ENCODE peak calls at places on chromosomes 3 and 15, in seven cellular contexts. N, Z, F, W, Y, D and X are unnamed samples.

GRCh38 chr15:87207945-87208580 is 1048.5 kb downstream of the NTRK3 start:
- DNase-seq in F (no peak), Z (no peak), W (peak), N (peak), Y (no peak), D (no peak), X (no peak)

GRCh38 chr3:72065872-72066641 is 281.1 kb upstream of the PROK2 start:
- DNase-seq in F (no peak), Z (no peak), Y (no peak), W (no peak), N (no peak), D (no peak), X (no peak)

GRCh38 chr3:150495149-150495548 is 51.1 kb downstream of the SERP1 start:
- DNase-seq in Z (no peak), W (no peak), D (no peak), Y (no peak), N (no peak), F (no peak), X (no peak)

GRCh38 chr3:53269888-53270880 is 14.4 kb upstream of the TKT start:
- DNase-seq in Z (peak), Y (peak), N (peak), D (peak), F (no peak), W (peak), X (peak)

GRCh38 chr15:39426552-39427532 is 154.0 kb upstream of the THBS1 start:
- DNase-seq in D (peak), Y (peak), N (peak), Z (peak), F (peak), W (peak), X (peak)

GRCh38 chr3:23836536-23837230 is 30.9 kb downstream of the UBE2E1 start:
- DNase-seq in N (no peak), D (no peak), Y (no peak), F (no peak), W (no peak), Z (no peak), X (no peak)

GRCh38 chr3:118165413-118165812 is 869.2 kb downstream of the IGSF11 start:
- DNase-seq in Y (no peak), W (no peak), N (peak), Z (no peak), F (no peak), D (no peak), X (no peak)

GRCh38 chr15:57354436-57355123 is 21.7 kb upstream of the CGNL1 start:
- DNase-seq in F (no peak), W (no peak), N (no peak), Y (no peak), Z (no peak), D (no peak), X (no peak)

GRCh38 chr3:126512026-126512425 is 5.5 kb downstream of the UROC1 start:
- DNase-seq in N (no peak), W (no peak), Y (no peak), D (peak), F (no peak), Z (no peak), X (no peak)

GRCh38 chr3:16609927-16610580 is 4.8 kb upstream of the DAZL start:
- DNase-seq in N (no peak), F (no peak), D (no peak), Z (no peak), Y (no peak), W (peak), X (peak)

GRCh38 chr3:158532099-158532734 is 38.8 kb upstream of the MLF1 start:
- DNase-seq in D (no peak), Z (peak), Y (no peak), F (no peak), W (peak), N (peak), X (peak)

GRCh38 chr15:85047271-85047948 is 65.8 kb downstream of the PDE8A start:
- DNase-seq in F (no peak), Y (peak), W (peak), D (no peak), Z (peak), N (no peak), X (peak)

GRCh38 chr15:62895139-62895866 is 147.2 kb upstream of the TPM1 start:
- DNase-seq in Z (peak), W (peak), Y (no peak), F (no peak), D (no peak), N (peak), X (peak)

GRCh38 chr15:75208501-75209288 is 7.0 kb downstream of the C15orf39 start:
- DNase-seq in Y (no peak), D (no peak), F (no peak), W (no peak), Z (no peak), N (no peak), X (no peak)

GRCh38 chr3:127710473-127710941 is 37.8 kb downstream of the ABTB1 start:
- DNase-seq in Y (no peak), D (no peak), W (no peak), Z (no peak), N (peak), F (no peak), X (no peak)

GRCh38 chr15:80163217-80163616 is 10.4 kb downstream of the FAH start:
- DNase-seq in Z (no peak), Y (no peak), D (no peak), W (no peak), F (no peak), N (no peak), X (no peak)

GRCh38 chr3:39158138-39158715 is 4.8 kb upstream of the CSRNP1 start:
- DNase-seq in F (no peak), W (no peak), Z (no peak), D (no peak), N (no peak), Y (no peak), X (no peak)

GRCh38 chr15:101068961-101069734 is 150.0 kb downstream of the LRRK1 start:
- DNase-seq in D (peak), F (no peak), Y (no peak), W (peak), N (peak), Z (no peak), X (peak)

GRCh38 chr3:33218446-33219174 is at the start of gene SUSD5:
- DNase-seq in Y (no peak), W (peak), Z (peak), F (no peak), N (peak), D (no peak), X (peak)

GRCh38 chr15:68652141-68652540 is 73.3 kb downstream of the CORO2B start:
- DNase-seq in Y (no peak), W (peak), Z (no peak), D (no peak), F (no peak), N (no peak), X (no peak)

GRCh38 chr3:123757281-123757940 is 126.7 kb downstream of the MYLK start:
- DNase-seq in N (peak), Z (no peak), Y (no peak), W (peak), F (no peak), D (peak), X (peak)

GRCh38 chr15:43104426-43104825 is 1.4 kb downstream of the UBR1 start:
- DNase-seq in Y (no peak), W (no peak), F (no peak), N (peak), D (no peak), Z (no peak), X (peak)

GRCh38 chr15:43102181-43102580 is 3.7 kb downstream of the UBR1 start:
- DNase-seq in D (no peak), F (no peak), Y (no peak), W (no peak), N (no peak), Z (no peak), X (no peak)

GRCh38 chr15:43105077-43105769 is 615 bp downstream of the UBR1 start:
- DNase-seq in N (peak), Y (no peak), Z (no peak), D (no peak), W (no peak), F (peak), X (no peak)

GRCh38 chr15:43105778-43106485 is at the start of gene UBR1:
- DNase-seq in Y (peak), N (peak), F (peak), Z (peak), D (peak), W (peak), X (peak)

DNA sequence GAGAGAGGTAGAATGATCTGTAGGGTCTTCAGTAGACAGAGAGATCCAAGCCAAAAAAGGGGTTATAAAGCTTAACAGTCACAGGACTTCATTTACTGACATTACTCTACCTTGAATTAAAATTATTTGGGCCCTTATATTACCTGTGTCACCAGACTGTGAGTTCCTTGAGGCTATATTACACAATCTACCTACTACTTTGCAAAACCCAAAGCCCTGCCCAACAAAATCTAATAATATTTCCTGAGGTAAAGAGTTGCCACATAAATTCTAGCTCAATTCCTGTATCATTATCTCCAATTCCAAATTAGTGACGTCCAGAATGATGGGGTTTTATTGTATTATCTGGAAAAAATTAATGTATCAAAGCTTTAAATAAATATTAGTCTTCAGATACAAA is 1.9 kb downstream of the UBR1 start:
- DNase-seq in W (no peak), F (no peak), D (no peak), N (peak), Z (no peak), Y (no peak), X (no peak)
- H3K4me3 ChIP-seq in W (no peak), F (no peak), D (no peak), N (peak), Z (no peak), Y (no peak), X (no peak)

GRCh38 chr3:34387831-34388564 is 589.6 kb downstream of the PDCD6IP start:
- DNase-seq in Y (no peak), Z (no peak), F (no peak), D (no peak), N (no peak), W (no peak), X (no peak)
- TF ChIP-seq CTCF in Y (no peak), Z (no peak), F (no peak), D (no peak), N (peak), W (no peak), X (no peak)

GRCh38 chr3:168828014-168828413 is 732.3 kb upstream of the GOLIM4 start:
- DNase-seq in D (no peak), Y (no peak), Z (no peak), F (no peak), N (no peak), W (no peak), X (no peak)
- H3K4me3 ChIP-seq in D (no peak), Y (no peak), Z (no peak), F (no peak), N (no peak), W (no peak), X (no peak)

DNA sequence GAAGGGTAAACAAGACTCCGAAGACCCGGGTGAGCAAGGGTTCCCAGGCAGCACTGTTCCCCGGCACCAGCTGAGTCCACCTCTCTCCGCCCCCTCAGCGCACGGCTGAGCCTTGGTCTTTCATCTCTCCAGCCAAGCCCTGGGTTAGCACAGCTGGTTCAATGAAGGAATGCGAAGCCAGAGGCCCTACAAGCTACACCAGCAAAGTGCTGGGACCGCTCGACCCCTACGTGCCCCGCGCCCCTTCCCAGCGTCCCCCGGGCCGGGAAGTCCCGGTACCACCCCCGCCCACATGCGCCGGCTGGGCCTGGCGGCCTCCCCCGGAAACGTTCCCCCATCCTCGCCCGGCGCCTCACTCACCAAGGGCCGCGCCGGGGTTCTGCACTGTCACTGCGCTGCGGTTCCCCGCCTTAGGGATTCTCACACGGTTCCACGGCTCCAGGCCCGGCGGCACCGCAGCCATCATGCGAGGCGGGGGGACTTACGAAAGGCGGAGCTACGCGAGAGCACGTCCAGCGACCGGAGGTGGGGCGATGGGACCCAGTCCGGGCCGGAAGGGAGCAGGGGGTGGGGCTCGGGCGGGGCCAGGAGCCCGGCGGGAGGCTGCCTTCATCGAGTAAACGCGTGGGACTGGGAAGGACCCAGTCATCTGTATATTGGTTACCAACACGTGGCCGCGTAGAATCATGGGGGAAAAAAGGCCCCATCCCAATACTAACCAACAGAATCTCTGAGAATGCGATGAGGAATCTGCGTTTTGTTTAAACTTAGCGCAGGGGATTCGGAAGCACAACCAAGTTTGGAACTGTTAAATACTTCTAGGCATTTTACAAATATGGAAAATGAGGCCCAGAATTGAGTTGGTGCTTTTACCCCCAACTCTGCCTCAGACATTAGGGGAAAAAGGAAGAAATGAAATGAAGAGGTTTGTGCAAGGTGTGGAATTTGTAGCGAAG is 28.7 kb downstream of the GTPBP8 start:
- DNase-seq in D (peak), N (peak), Y (peak), Z (peak), F (peak), W (peak), X (peak)
- TF ChIP-seq CTCF in D (no peak), N (no peak), Y (no peak), Z (no peak), F (no peak), W (no peak), X (no peak)

GRCh38 chr15:35038655-35039534 is 46.2 kb downstream of the NANOGP8 start:
- DNase-seq in F (no peak), N (peak), Y (no peak), Z (peak), W (peak), D (no peak), X (peak)
- H3K4me3 ChIP-seq in F (no peak), N (no peak), Y (no peak), Z (no peak), W (no peak), D (no peak), X (no peak)

DNA sequence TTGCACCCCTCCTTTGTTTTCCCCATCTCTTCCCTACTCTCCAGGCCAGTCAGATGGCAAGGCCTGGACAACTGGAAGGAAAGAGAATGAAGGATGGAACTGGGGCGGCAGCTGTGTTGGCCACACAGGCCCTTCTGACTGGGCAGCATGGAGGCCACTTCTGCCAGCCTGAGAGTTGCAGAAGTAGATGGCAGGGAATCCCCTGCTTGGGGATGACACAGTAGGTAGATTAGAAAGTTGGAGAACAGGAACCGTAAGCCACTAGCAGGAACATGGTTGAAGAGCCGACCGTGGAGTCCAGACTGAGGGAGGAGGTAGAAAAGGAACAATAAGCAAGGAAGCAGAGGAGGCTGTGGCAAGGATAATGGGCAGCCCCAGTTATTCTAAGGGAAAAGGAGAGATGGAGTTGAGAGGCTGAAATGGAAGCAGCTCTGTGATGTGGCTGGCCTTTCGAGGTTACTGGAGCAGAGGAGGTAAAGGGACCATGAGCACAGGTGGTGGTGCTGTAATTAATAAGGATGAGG is 26.3 kb upstream of the ZNF774 start:
- DNase-seq in N (no peak), Y (no peak), W (no peak), F (no peak), D (no peak), Z (no peak), X (no peak)
- TF ChIP-seq CTCF in N (no peak), Y (no peak), W (no peak), F (no peak), D (no peak), Z (no peak), X (no peak)

GRCh38 chr15:66153549-66154415 is 99.8 kb downstream of the MEGF11 start:
- DNase-seq in Y (no peak), Z (no peak), F (no peak), W (no peak), N (no peak), D (no peak), X (no peak)

GRCh38 chr15:66155065-66155464 is 98.5 kb downstream of the MEGF11 start:
- DNase-seq in N (no peak), Z (no peak), F (no peak), Y (no peak), W (no peak), D (no peak), X (no peak)

GRCh38 chr15:66151809-66152208 is 101.7 kb downstream of the MEGF11 start:
- DNase-seq in W (no peak), Y (no peak), N (no peak), F (no peak), Z (no peak), D (no peak), X (no peak)

GRCh38 chr15:66154581-66154980 is 99.0 kb downstream of the MEGF11 start:
- DNase-seq in Z (no peak), Y (no peak), D (no peak), F (no peak), W (no peak), N (no peak), X (no peak)

DNA sequence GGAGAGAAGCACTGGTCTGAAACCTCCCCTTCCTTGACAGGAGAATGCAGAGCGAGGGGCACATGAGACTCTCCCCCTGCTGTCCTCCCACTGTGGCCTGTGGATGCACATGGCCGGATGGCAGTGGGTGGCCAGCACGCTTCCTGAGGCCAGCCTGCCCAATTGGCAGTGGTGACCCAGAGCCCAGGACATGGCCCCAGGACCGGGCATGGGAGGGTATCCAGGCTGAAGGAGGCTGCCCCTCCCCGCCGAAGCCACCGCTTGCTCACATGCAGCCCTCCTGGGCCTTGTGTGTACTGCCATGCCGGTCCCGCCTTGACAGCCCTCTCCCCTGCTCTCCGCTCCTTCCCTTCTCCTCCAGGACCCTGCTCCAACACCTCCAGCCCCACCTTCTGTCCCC is 100.9 kb downstream of the MEGF11 start:
- DNase-seq in F (no peak), D (no peak), Y (no peak), Z (no peak), N (no peak), W (no peak), X (no peak)
- H3K4me3 ChIP-seq in F (no peak), D (no peak), Y (no peak), Z (no peak), N (no peak), W (no peak), X (no peak)

DNA sequence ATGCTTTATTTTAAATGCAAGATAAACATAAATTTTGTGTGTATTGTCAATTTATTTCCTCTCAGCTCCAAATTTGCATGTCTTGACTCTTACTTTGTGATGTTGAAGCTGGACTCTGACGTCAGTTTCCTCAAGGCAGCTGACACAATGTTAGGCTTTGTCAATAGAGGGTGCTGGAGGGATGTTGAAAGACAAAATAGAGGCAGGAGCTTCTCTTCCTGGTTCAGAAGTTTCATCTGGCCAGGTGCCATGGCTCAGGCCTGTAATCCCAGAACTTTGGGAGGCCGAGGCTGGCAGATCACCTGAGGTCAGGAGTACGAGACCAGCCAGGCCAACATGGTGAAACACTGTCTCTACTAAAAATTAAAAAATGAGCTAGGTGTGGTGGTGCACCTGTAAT is 408.6 kb downstream of the GBE1 start:
- DNase-seq in N (peak), F (no peak), D (no peak), Y (no peak), W (peak), Z (peak), X (peak)
- TF ChIP-seq CTCF in N (peak), F (no peak), D (no peak), Y (no peak), W (no peak), Z (peak), X (peak)

GRCh38 chr3:9903238-9903624 is 583 bp downstream of the IL17RE start:
- DNase-seq in D (no peak), W (peak), F (no peak), Y (no peak), Z (no peak), N (no peak), X (no peak)
- H3K4me3 ChIP-seq in D (peak), W (peak), F (no peak), Y (peak), Z (no peak), N (peak), X (peak)